ENCODE peak calls at places on chromosomes 11 and 22, in four cellular contexts. A is left kidney; C is activated CD8-positive, alpha-beta memory T cell treated with anti-CD3 and anti-CD28 coated beads for 24 hours; P is NCI-H2107. V is an unnamed sample.

GRCh38 chr11:65290448-65291165 is 24.1 kb upstream of the CDC42EP2 start:
- DNase-seq in A (peak; percentile 55), C (no peak), P (no peak), V (no peak)

GRCh38 chr11:111472228-111472627 is 40.0 kb downstream of the BTG4 start:
- DNase-seq in A (no peak), C (no peak), P (no peak), V (no peak)

GRCh38 chr11:108221981-108222685 is at the start of gene NPAT:
- DNase-seq in A (no peak), C (no peak), P (no peak), V (no peak)

GRCh38 chr11:73361953-73362776 is 14.0 kb upstream of the RELT start:
- DNase-seq in A (peak; percentile 64), C (no peak), P (no peak), V (no peak)

GRCh38 chr11:2579315-2580060 is 120.3 kb downstream of the KCNQ1OT1 start:
- DNase-seq in A (no peak), C (no peak), P (no peak), V (no peak)

GRCh38 chr22:50057868-50058311 is at the start of gene TTLL8:
- DNase-seq in A (no peak), C (no peak), P (no peak), V (no peak)

GRCh38 chr11:74311352-74311926 is at the start of gene P4HA3:
- DNase-seq in A (peak; percentile 76), C (peak; percentile 80), P (no peak), V (no peak)

GRCh38 chr22:29224121-29224858 is 18.6 kb downstream of the EMID1 start:
- DNase-seq in A (no peak), C (no peak), P (no peak), V (no peak)

V was measured in vagina.